ENCODE peak calls at places on chromosomes 4 and X, in seven cellular contexts. C is non-pigmented ciliary epithelial cell; W is ascending aorta; G is skeletal muscle cell; L is NCI-H1694; B is activated naive CD4-positive, alpha-beta T cell treated with anti-CD3 and anti-CD28 coated beads, Interleukin-2, amount 50 U/mL, for 72 hours; H is endothelial cell. V is an unnamed sample.

GRCh38 chr4:140223056-140223810 is 69.2 kb upstream of the MAML3 start:
- DNase-seq in W (no peak), H (no peak), B (no peak), G (peak), C (no peak), L (no peak), V (no peak)

GRCh38 chrX:118360429-118361125 is 14.7 kb downstream of the WDR44 start:
- DNase-seq in G (no peak), C (no peak), L (no peak), W (no peak), B (no peak), H (no peak), V (no peak)

GRCh38 chrX:153875391-153876111 is 10.4 kb downstream of the L1CAM start:
- DNase-seq in W (no peak), B (peak), H (peak), C (no peak), G (no peak), L (no peak), V (no peak)

GRCh38 chr4:173334085-173334890 is at the start of gene HMGB2:
- DNase-seq in H (peak), B (peak), C (peak), W (peak), G (peak), L (peak), V (peak)

GRCh38 chr4:135515295-135515694 is 1313.7 kb upstream of the PABPC4L start:
- DNase-seq in B (no peak), L (no peak), W (no peak), C (no peak), G (no peak), H (no peak), V (no peak)

GRCh38 chrX:7586126-7586525 is 256.8 kb upstream of the VCX start:
- DNase-seq in L (no peak), B (no peak), G (no peak), H (peak), W (no peak), C (no peak), V (no peak)

GRCh38 chr4:88605744-88606143 is 13.5 kb downstream of the HERC3 start:
- DNase-seq in G (no peak), W (no peak), H (no peak), B (no peak), L (no peak), C (no peak), V (no peak)

GRCh38 chrX:43836435-43837184 is 45.6 kb downstream of the MAOB start:
- DNase-seq in L (peak), H (peak), W (no peak), B (no peak), C (no peak), G (no peak), V (no peak)

GRCh38 chrX:23434356-23434884 is 99.8 kb downstream of the PTCHD1 start:
- DNase-seq in W (peak), L (no peak), G (peak), B (no peak), C (peak), H (no peak), V (no peak)

GRCh38 chr4:61619528-61619927 is 419.4 kb downstream of the ADGRL3 start:
- DNase-seq in W (no peak), G (no peak), L (no peak), C (no peak), B (no peak), H (no peak), V (no peak)

GRCh38 chr4:65071532-65071931 is 598.8 kb downstream of the EPHA5 start:
- DNase-seq in H (no peak), B (no peak), L (no peak), C (no peak), G (no peak), W (no peak), V (no peak)

GRCh38 chr4:67035501-67035900 is 509.8 kb downstream of the CENPC start:
- DNase-seq in G (peak), H (no peak), W (no peak), C (peak), B (no peak), L (no peak), V (peak)

GRCh38 chr4:88211473-88212252 is 53.2 kb upstream of the ABCG2 start:
- DNase-seq in C (no peak), L (peak), G (no peak), B (peak), W (no peak), H (peak), V (no peak)

GRCh38 chr4:153788064-153788418 is 842 bp downstream of the SFRP2 start:
- DNase-seq in L (no peak), B (no peak), H (peak), G (no peak), C (no peak), W (no peak), V (no peak)

GRCh38 chrX:111719426-111720210 is 38.6 kb downstream of the ALG13 start:
- DNase-seq in B (no peak), C (no peak), H (no peak), L (peak), W (no peak), G (no peak), V (no peak)

GRCh38 chr4:10084651-10085320 is 31.8 kb downstream of the WDR1 start:
- DNase-seq in G (no peak), W (no peak), B (no peak), L (no peak), C (no peak), H (no peak), V (no peak)

GRCh38 chr4:120318447-120318846 is 251.8 kb upstream of the MAD2L1 start:
- DNase-seq in B (no peak), W (no peak), C (no peak), L (no peak), G (no peak), H (no peak), V (no peak)

GRCh38 chr4:1627417-1628313 is 56.4 kb downstream of the FAM53A start:
- DNase-seq in H (no peak), W (no peak), L (no peak), C (no peak), G (no peak), B (no peak), V (no peak)

GRCh38 chr4:174283507-174284180 is at the start of the genes CEP44 and FBXO8:
- DNase-seq in H (peak), W (peak), C (peak), G (peak), L (peak), B (peak), V (peak)

GRCh38 chr4:76198411-76199237 is 15.0 kb downstream of the SCARB2 start:
- DNase-seq in H (peak), G (peak), L (peak), B (peak), W (no peak), C (peak), V (no peak)

GRCh38 chrX:43676960-43677582 is 21.0 kb downstream of the MAOA start:
- DNase-seq in G (no peak), C (no peak), L (no peak), W (no peak), H (no peak), B (no peak), V (no peak)

GRCh38 chr4:25172964-25173917 is 13.0 kb upstream of the SEPSECS start:
- DNase-seq in W (peak), L (no peak), C (peak), H (no peak), B (no peak), G (peak), V (peak)

GRCh38 chr4:159307929-159308328 is 205.1 kb downstream of the RAPGEF2 start:
- DNase-seq in B (no peak), G (no peak), W (no peak), H (no peak), C (no peak), L (no peak), V (no peak)

GRCh38 chrX:9197231-9197630 is 163.3 kb upstream of the FAM9B start:
- DNase-seq in G (peak), B (no peak), W (no peak), L (no peak), H (no peak), C (no peak), V (no peak)

GRCh38 chrX:22164770-22165388 is 107.8 kb upstream of the CBLL2 start:
- DNase-seq in B (no peak), G (no peak), C (no peak), W (no peak), H (no peak), L (no peak), V (no peak)

GRCh38 chrX:29617725-29618124 is 597.6 kb upstream of the MAGEB2 start:
- DNase-seq in B (no peak), L (no peak), H (no peak), W (no peak), G (no peak), C (no peak), V (no peak)

GRCh38 chrX:102339312-102340298 is 92.6 kb downstream of the NXF2 start:
- DNase-seq in W (no peak), L (no peak), B (no peak), C (no peak), H (no peak), G (no peak), V (no peak)

GRCh38 chrX:19554786-19555185 is 39.5 kb upstream of the MAP3K15 start:
- DNase-seq in C (peak), H (no peak), G (peak), W (no peak), L (no peak), B (peak), V (no peak)